ENCODE peak calls at places on chromosomes 13 and 19, in six cellular contexts. O is stimulated activated CD8-positive, alpha-beta memory T cell treated with anti-CD3 and anti-CD28 coated beads, Interleukin-4, amount 100 ng/mL, for 4 hours; X is K562; Z is esophagus squamous epithelium; W is NCI-H187 treated with DMSO at 0.1 percent for 48 hours; H is amniotic stem cell. T is an unnamed sample.

GRCh38 chr13:108463365-108463764 is 166.0 kb upstream of the MYO16 start:
- DNase-seq in O (no peak), X (no peak), Z (no peak), W (no peak), H (peak; percentile 71), T (no peak)

GRCh38 chr19:58581227-58582141 is 8.3 kb upstream of the MZF1 start:
- DNase-seq in O (peak; percentile 88), X (peak; percentile 84), Z (no peak), W (no peak), H (no peak), T (no peak)

GRCh38 chr13:109610517-109610916 is 175.9 kb downstream of the IRS2 start:
- DNase-seq in O (peak; percentile 1), X (peak; percentile 12), Z (no peak), W (no peak), H (no peak), T (no peak)

GRCh38 chr13:76889254-76889653 is 3.0 kb upstream of the KCTD12 start:
- DNase-seq in O (no peak), X (no peak), Z (no peak), W (no peak), H (no peak), T (no peak)

GRCh38 chr13:94968040-94968756 is 255.9 kb upstream of the SOX21 start:
- DNase-seq in O (no peak), X (no peak), Z (no peak), W (no peak), H (no peak), T (no peak)

GRCh38 chr19:23779645-23780044 is 21.0 kb upstream of the ZNF681 start:
- DNase-seq in O (no peak), X (no peak), Z (no peak), W (no peak), H (no peak), T (no peak)

GRCh38 chr19:1401138-1401888 is at the start of gene GAMT:
- DNase-seq in O (no peak), X (peak; percentile 88), Z (no peak), W (no peak), H (peak; percentile 9), T (no peak)

GRCh38 chr13:70568571-70568970 is 460.3 kb upstream of the KLHL1 start:
- DNase-seq in O (no peak), X (peak; percentile 5), Z (no peak), W (no peak), H (no peak), T (no peak)

GRCh38 chr19:48571378-48572162 is 19.6 kb downstream of the SULT2B1 start:
- DNase-seq in O (no peak), X (no peak), Z (no peak), W (no peak), H (no peak), T (no peak)

GRCh38 chr19:47641891-47642485 is 33.1 kb downstream of the BICRA start:
- DNase-seq in O (no peak), X (no peak), Z (no peak), W (no peak), H (no peak), T (no peak)